ENCODE peak calls at places on chromosome 5, in six cellular contexts. B is stimulated activated CD4-positive, alpha-beta T cell treated with anti-CD3 and anti-CD28 coated beads, TNF-alpha, amount 100 ng/mL, for 4 hours; Z is heart left ventricle; V is stimulated activated naive CD4-positive, alpha-beta T cell; J is islet precursor cell; I is retina. R is an unnamed sample.

GRCh38 chr5:142722146-142722545 is 36.3 kb upstream of the FGF1 start:
- DNase-seq in B (no peak), Z (no peak), V (no peak), J (no peak), I (no peak), R (no peak)

GRCh38 chr5:175226506-175226905 is 217.5 kb downstream of the DRD1 start:
- DNase-seq in B (no peak), Z (no peak), V (no peak), J (no peak), I (no peak), R (no peak)

GRCh38 chr5:144944936-144945335 is 774.3 kb downstream of the KCTD16 start:
- DNase-seq in B (no peak), Z (no peak), V (no peak), J (no peak), I (no peak), R (no peak)

GRCh38 chr5:64767959-64768357 is 533 bp downstream of the SREK1IP1 start:
- DNase-seq in B (no peak), Z (no peak), V (peak; percentile 2), J (peak; percentile 54), I (no peak), R (no peak)

GRCh38 chr5:135429886-135430437 is 17.2 kb downstream of the DCANP1 start:
- DNase-seq in B (no peak), Z (no peak), V (no peak), J (no peak), I (no peak), R (no peak)

GRCh38 chr5:72556351-72557146 is 49.3 kb upstream of the ZNF366 start:
- DNase-seq in B (no peak), Z (peak; percentile 66), V (no peak), J (peak; percentile 91), I (peak; percentile 86), R (no peak)

GRCh38 chr5:164002214-164002613 is 496.8 kb downstream of the MAT2B start:
- DNase-seq in B (no peak), Z (no peak), V (no peak), J (no peak), I (peak; percentile 56), R (no peak)

GRCh38 chr5:120394259-120394658 is 69.8 kb upstream of the PRR16 start:
- DNase-seq in B (no peak), Z (no peak), V (no peak), J (no peak), I (no peak), R (no peak)

GRCh38 chr5:38450627-38451371 is 105.6 kb downstream of the LIFR start:
- DNase-seq in B (no peak), Z (no peak), V (no peak), J (no peak), I (no peak), R (no peak)

GRCh38 chr5:38208782-38209378 is 49.5 kb upstream of the EGFLAM start:
- DNase-seq in B (no peak), Z (peak; percentile 32), V (no peak), J (peak; percentile 70), I (peak; percentile 38), R (peak; percentile 54)

GRCh38 chr5:113776832-113777525 is 263.5 kb downstream of the YTHDC2 start:
- DNase-seq in B (no peak), Z (no peak), V (no peak), J (no peak), I (no peak), R (no peak)

GRCh38 chr5:111948517-111948916 is 191.5 kb upstream of the NREP start:
- DNase-seq in B (no peak), Z (no peak), V (no peak), J (no peak), I (no peak), R (peak; percentile 39)

R was measured in RCC 7860.